ENCODE peak calls at places on chromosomes 2 and 18, in eight cellular contexts. K is neural progenitor cell, V is HCT116, Q is mesendoderm, M is fibroblast of lung, O is mesenchymal stem cell, A is mammary epithelial cell, X is astrocyte. I is an unnamed sample.

GRCh38 chr2:173062806-173063205 is 12.8 kb upstream of the MAP3K20 start:
- DNase-seq in A (peak; percentile 91), O (no peak), X (no peak), M (no peak), V (no peak), K (no peak), Q (no peak), I (no peak)

GRCh38 chr2:215711484-215712034 is 275.7 kb upstream of the FN1 start:
- DNase-seq in K (no peak), O (peak; percentile 74), V (no peak), Q (peak; percentile 69), A (peak; percentile 54), X (peak; percentile 89), M (peak; percentile 92), I (no peak)

GRCh38 chr18:13318644-13319501 is 100.3 kb downstream of the LDLRAD4 start:
- DNase-seq in M (peak; percentile 8), A (no peak), X (no peak), Q (no peak), V (no peak), K (no peak), O (no peak), I (no peak)

GRCh38 chr18:60861575-60861974 is 471.7 kb upstream of the CDH20 start:
- DNase-seq in A (no peak), X (peak; percentile 4), K (no peak), O (no peak), M (peak; percentile 4), Q (no peak), V (no peak), I (no peak)

GRCh38 chr18:67217551-67218166 is 298.9 kb downstream of the DSEL start:
- DNase-seq in X (peak; percentile 47), O (peak; percentile 67), M (peak; percentile 59), K (peak; percentile 75), A (peak; percentile 39), Q (peak; percentile 46), V (peak; percentile 15), I (peak; percentile 49)

GRCh38 chr18:3966985-3967856 is 487.9 kb downstream of the DLGAP1 start:
- DNase-seq in Q (peak; percentile 49), V (no peak), M (peak; percentile 79), K (peak; percentile 26), A (peak; percentile 32), O (no peak), X (peak; percentile 66), I (no peak)

GRCh38 chr2:12304494-12305228 is 412.1 kb upstream of the TRIB2 start:
- DNase-seq in K (no peak), X (peak; percentile 48), A (no peak), M (peak; percentile 54), Q (no peak), O (peak; percentile 62), V (no peak), I (no peak)

GRCh38 chr18:46096651-46097300 is 1.3 kb downstream of the ATP5F1A start:
- DNase-seq in X (no peak), O (peak; percentile 26), K (no peak), M (peak; percentile 20), V (no peak), A (no peak), Q (peak; percentile 14), I (peak; percentile 72)

GRCh38 chr2:20540587-20541304 is 93.9 kb downstream of the RHOB start:
- DNase-seq in X (no peak), A (no peak), M (no peak), K (no peak), O (no peak), Q (no peak), V (no peak), I (no peak)

GRCh38 chr18:62435435-62436031 is 87.3 kb upstream of the ZCCHC2 start:
- DNase-seq in A (no peak), V (no peak), K (no peak), M (no peak), O (no peak), Q (no peak), X (no peak), I (no peak)

GRCh38 chr2:152336103-152336853 is 1.3 kb downstream of the FMNL2 start:
- DNase-seq in M (peak; percentile 56), V (no peak), K (peak; percentile 71), O (peak; percentile 65), A (peak; percentile 62), Q (peak; percentile 72), X (peak; percentile 32), I (peak; percentile 60)

GRCh38 chr2:16198166-16198912 is 258.0 kb downstream of the MYCN start:
- DNase-seq in A (no peak), O (no peak), K (no peak), X (no peak), V (no peak), M (no peak), Q (no peak), I (no peak)

GRCh38 chr18:68436485-68436884 is 278.4 kb downstream of the TMX3 start:
- DNase-seq in V (no peak), O (peak; percentile 70), Q (no peak), A (peak; percentile 66), K (no peak), X (peak; percentile 72), M (peak; percentile 77), I (no peak)

GRCh38 chr18:9707381-9708056 is 582 bp upstream of the RAB31 start:
- DNase-seq in V (no peak), O (peak; percentile 58), X (no peak), Q (peak; percentile 54), A (no peak), M (peak; percentile 46), K (no peak), I (no peak)

GRCh38 chr18:10261315-10262276 is 192.8 kb upstream of the APCDD1 start:
- DNase-seq in Q (no peak), M (peak; percentile 27), V (no peak), O (peak; percentile 48), A (no peak), K (no peak), X (peak; percentile 18), I (no peak)

GRCh38 chr2:86218124-86218523 is 18.9 kb downstream of the MRPL35 start:
- DNase-seq in X (no peak), Q (no peak), A (no peak), O (no peak), V (no peak), K (no peak), M (no peak), I (no peak)

DNA sequence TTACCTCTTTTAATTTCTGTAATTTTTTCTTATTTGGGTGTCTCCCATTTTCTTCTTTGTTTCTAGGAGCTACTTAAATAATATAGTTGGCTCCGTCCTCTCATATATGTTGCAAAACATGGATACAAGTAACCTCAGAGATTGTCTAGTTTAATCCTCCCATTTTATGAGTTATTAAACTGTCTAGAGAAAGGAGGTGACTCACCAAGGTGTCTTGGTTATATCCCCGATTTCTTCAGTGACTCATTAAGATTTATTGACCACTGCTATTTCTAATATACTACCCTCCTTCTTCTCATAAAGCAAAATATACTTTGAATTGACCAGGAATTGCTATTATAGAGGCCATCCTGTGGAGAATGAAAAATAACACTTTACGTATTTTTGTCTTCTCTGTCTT is 300.2 kb upstream of the TNP1 start:
- DNase-seq in X (peak; percentile 65), O (peak; percentile 53), K (no peak), M (peak; percentile 70), V (no peak), Q (no peak), A (peak; percentile 84), I (no peak)
- H3K4me2 ChIP-seq in X (no peak overlapping the region), O (no peak overlapping the region), K (no peak overlapping the region), M (no peak overlapping the region), V (peak overlapping the region; percentile 3), Q (no peak overlapping the region), A (peak overlapping the region; percentile 45), I (no peak overlapping the region)

DNA sequence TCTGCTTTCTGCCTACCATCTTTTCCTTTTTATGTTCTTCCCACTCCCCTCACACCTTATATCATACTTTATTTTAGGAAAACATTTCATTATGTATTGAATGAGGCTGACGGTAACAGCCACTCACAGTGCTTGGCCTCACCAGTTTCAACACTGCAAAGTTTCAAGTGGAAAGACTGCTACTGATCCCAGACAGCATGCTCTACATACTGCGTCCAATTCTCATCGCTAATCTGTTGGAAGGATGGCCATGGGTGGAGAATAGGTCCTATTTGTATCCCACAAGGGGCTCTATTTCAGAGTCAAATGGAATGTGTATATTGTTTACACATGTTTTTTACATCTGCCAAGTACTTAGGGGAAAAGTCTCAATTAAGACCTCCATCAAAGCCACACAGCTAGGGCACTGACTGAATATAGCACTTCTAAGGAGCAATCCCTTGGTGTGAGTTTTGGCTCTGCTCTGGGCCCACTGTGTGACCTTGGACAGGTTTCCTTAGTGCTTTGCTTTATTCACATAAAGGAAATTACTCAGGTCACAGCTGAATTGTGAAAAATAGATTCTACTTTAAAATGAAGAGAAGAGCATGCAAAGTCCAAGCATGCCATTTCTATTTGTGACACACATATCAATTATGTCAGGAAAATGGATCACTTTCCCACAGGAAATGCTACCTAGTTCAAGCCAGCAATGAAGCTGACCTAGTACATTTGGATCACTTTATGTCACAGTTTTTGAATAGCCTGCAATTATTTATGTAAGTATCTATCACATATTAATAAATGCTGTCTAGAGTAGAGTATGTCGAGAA is 112.9 kb upstream of the STK17B start:
- DNase-seq in Q (no peak), V (no peak), X (no peak), A (no peak), M (peak; percentile 24), O (no peak), K (no peak), I (no peak)
- H3K9ac ChIP-seq in Q (no peak overlapping the region), V (no peak overlapping the region), X (no peak overlapping the region), A (no peak overlapping the region), M (no peak overlapping the region), O (peak overlapping the region; percentile 70), K (no peak overlapping the region), I (no peak overlapping the region)

DNA sequence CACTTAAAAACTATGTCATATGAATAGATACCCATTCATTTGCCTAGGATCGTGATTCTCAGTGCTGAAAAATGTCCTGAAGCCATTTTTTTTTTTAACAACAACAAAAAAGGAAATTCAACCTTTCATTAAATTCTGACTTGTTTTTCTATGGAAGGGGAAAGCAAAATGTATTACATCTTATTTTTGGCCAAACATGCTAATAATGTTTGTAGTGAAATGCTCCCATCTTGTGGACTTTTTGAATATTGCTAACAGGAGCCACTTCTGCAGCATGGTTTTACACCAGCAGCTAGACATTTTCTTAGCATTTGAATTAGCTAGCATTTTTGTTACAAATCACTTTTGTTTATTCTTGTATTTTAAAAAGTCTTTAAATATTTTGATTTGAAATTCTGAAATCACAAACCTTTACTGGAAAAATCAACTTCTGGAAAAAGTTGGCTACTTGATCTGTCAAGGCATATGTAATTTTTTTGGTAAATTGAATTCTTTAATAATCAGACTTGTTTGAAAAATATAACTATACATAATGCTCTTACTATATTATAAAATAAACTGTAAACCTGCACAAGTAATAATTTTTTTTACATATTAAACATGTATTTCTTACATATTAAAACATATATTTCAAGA is 75.8 kb downstream of the KIDINS220 start:
- DNase-seq in O (peak; percentile 50), K (peak; percentile 42), A (peak; percentile 7), Q (peak; percentile 40), V (peak; percentile 23), X (peak; percentile 12), M (peak; percentile 33), I (peak; percentile 53)
- H3K36me3 ChIP-seq in O (peaks cover 41% of the 10 kb centered on the region), K (no peaks in the 10 kb centered on the region), A (peaks cover 5% of the 10 kb centered on the region), Q (no peaks in the 10 kb centered on the region), V (no peaks in the 10 kb centered on the region), X (peaks cover 2% of the 10 kb centered on the region), M (peaks cover 2% of the 10 kb centered on the region), I (no peaks in the 10 kb centered on the region)

DNA sequence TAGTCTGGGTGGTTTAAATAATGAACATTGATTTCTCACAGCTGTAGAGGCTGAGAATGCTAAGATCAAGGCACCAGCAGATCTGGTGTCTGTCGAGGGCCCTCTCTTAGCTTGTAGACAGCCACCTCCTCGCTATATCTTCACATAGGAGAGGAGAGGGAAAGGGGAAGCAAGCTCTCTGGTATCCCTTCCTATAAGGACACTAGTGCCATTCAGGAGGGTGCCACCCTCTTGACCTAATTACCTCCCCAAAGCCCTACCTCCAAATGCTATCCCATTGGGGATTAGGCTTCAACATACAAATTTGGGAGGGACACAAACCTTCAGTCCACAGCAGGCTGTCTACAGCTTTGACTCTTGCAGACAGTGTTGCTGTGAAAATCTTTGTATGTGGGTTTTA is 76.7 kb downstream of the BOLA3 start:
- DNase-seq in Q (no peak), O (no peak), K (no peak), X (no peak), V (no peak), M (no peak), A (no peak), I (no peak)
- H3K4me2 ChIP-seq in Q (no peak overlapping the region), O (no peak overlapping the region), K (no peak overlapping the region), X (no peak overlapping the region), V (no peak overlapping the region), M (no peak overlapping the region), A (no peak overlapping the region), I (no peak overlapping the region)